ENCODE peak calls at places on chromosomes 6 and 20, in ten cellular contexts. One of them, this sample, is unnamed. For H3K27me3 and H3K36me3, the result is how much of the 10 kb centered on the place peaks cover.

GRCh38 chr6:20232188-20232587 is 19.9 kb upstream of the MBOAT1 start:
- DNase-seq in PC-3: no peak
- DNase-seq in heart left ventricle: no peak
- DNase-seq in uterus: no peak
- DNase-seq in cardiac muscle cell: no peak
- DNase-seq in CD4-positive, CD25-positive, alpha-beta regulatory T cell: no peak
- DNase-seq in left lung: no peak
- DNase-seq in tibial nerve: no peak
- DNase-seq in ovary: no peak
- DNase-seq in fibroblast of lung: no peak
- DNase-seq in this sample: no peak

GRCh38 chr6:40852667-40853383 is 186.2 kb downstream of the UNC5CL start:
- DNase-seq in ovary: no peak
- DNase-seq in fibroblast of lung: no peak
- DNase-seq in heart left ventricle: no peak
- DNase-seq in uterus: no peak
- DNase-seq in left lung: no peak
- DNase-seq in CD4-positive, CD25-positive, alpha-beta regulatory T cell: no peak
- DNase-seq in tibial nerve: no peak
- DNase-seq in cardiac muscle cell: peak
- DNase-seq in PC-3: peak
- DNase-seq in this sample: no peak

GRCh38 chr20:38685853-38686473 is 38.3 kb upstream of the SLC32A1 start:
- DNase-seq in PC-3: peak
- DNase-seq in cardiac muscle cell: peak
- DNase-seq in heart left ventricle: no peak
- DNase-seq in uterus: no peak
- DNase-seq in CD4-positive, CD25-positive, alpha-beta regulatory T cell: peak
- DNase-seq in tibial nerve: no peak
- DNase-seq in fibroblast of lung: peak
- DNase-seq in left lung: peak
- DNase-seq in ovary: peak
- DNase-seq in this sample: no peak

GRCh38 chr6:136751478-136751956 is 40.8 kb downstream of the MAP3K5 start:
- DNase-seq in CD4-positive, CD25-positive, alpha-beta regulatory T cell: peak
- DNase-seq in PC-3: no peak
- DNase-seq in tibial nerve: no peak
- DNase-seq in uterus: no peak
- DNase-seq in fibroblast of lung: peak
- DNase-seq in heart left ventricle: no peak
- DNase-seq in left lung: no peak
- DNase-seq in ovary: no peak
- DNase-seq in cardiac muscle cell: no peak
- DNase-seq in this sample: no peak

GRCh38 chr6:166672146-166672545 is 45.1 kb upstream of the RPS6KA2 start:
- DNase-seq in CD4-positive, CD25-positive, alpha-beta regulatory T cell: no peak
- DNase-seq in uterus: no peak
- DNase-seq in left lung: no peak
- DNase-seq in ovary: no peak
- DNase-seq in tibial nerve: no peak
- DNase-seq in fibroblast of lung: peak
- DNase-seq in cardiac muscle cell: no peak
- DNase-seq in heart left ventricle: no peak
- DNase-seq in PC-3: no peak
- DNase-seq in this sample: no peak

GRCh38 chr20:37522258-37523011 is 1.4 kb downstream of the NNAT start:
- DNase-seq in left lung: peak
- DNase-seq in PC-3: no peak
- DNase-seq in uterus: no peak
- DNase-seq in CD4-positive, CD25-positive, alpha-beta regulatory T cell: no peak
- DNase-seq in cardiac muscle cell: peak
- DNase-seq in ovary: no peak
- DNase-seq in heart left ventricle: no peak
- DNase-seq in fibroblast of lung: peak
- DNase-seq in tibial nerve: no peak
- DNase-seq in this sample: no peak

GRCh38 chr6:24766685-24767462 is 7.9 kb upstream of the GMNN start:
- DNase-seq in uterus: no peak
- DNase-seq in heart left ventricle: no peak
- DNase-seq in PC-3: peak
- DNase-seq in cardiac muscle cell: peak
- DNase-seq in CD4-positive, CD25-positive, alpha-beta regulatory T cell: peak
- DNase-seq in ovary: no peak
- DNase-seq in fibroblast of lung: peak
- DNase-seq in left lung: no peak
- DNase-seq in tibial nerve: no peak
- DNase-seq in this sample: no peak

GRCh38 chr6:136408205-136408604 is 118.6 kb upstream of the BCLAF1 start:
- DNase-seq in ovary: no peak
- DNase-seq in CD4-positive, CD25-positive, alpha-beta regulatory T cell: no peak
- DNase-seq in left lung: no peak
- DNase-seq in heart left ventricle: no peak
- DNase-seq in fibroblast of lung: peak
- DNase-seq in uterus: no peak
- DNase-seq in PC-3: peak
- DNase-seq in cardiac muscle cell: peak
- DNase-seq in tibial nerve: no peak
- DNase-seq in this sample: no peak

GRCh38 chr6:42453649-42454427 is 2.1 kb upstream of the TRERF1 start:
- DNase-seq in uterus: peak
- DNase-seq in left lung: peak
- DNase-seq in CD4-positive, CD25-positive, alpha-beta regulatory T cell: no peak
- DNase-seq in ovary: peak
- DNase-seq in heart left ventricle: peak
- DNase-seq in tibial nerve: no peak
- DNase-seq in cardiac muscle cell: peak
- DNase-seq in PC-3: no peak
- DNase-seq in fibroblast of lung: peak
- DNase-seq in this sample: peak

GRCh38 chr6:147530132-147531060 is 21.9 kb downstream of the SAMD5 start:
- DNase-seq in left lung: no peak
- DNase-seq in heart left ventricle: no peak
- DNase-seq in uterus: no peak
- DNase-seq in cardiac muscle cell: no peak
- DNase-seq in PC-3: peak
- DNase-seq in fibroblast of lung: peak
- DNase-seq in tibial nerve: no peak
- DNase-seq in ovary: no peak
- DNase-seq in CD4-positive, CD25-positive, alpha-beta regulatory T cell: no peak
- DNase-seq in this sample: no peak

GRCh38 chr20:52497731-52498130 is 306.2 kb upstream of the ZFP64 start:
- DNase-seq in tibial nerve: no peak
- DNase-seq in left lung: no peak
- DNase-seq in CD4-positive, CD25-positive, alpha-beta regulatory T cell: no peak
- DNase-seq in heart left ventricle: no peak
- DNase-seq in uterus: no peak
- DNase-seq in cardiac muscle cell: peak
- DNase-seq in PC-3: no peak
- DNase-seq in fibroblast of lung: peak
- DNase-seq in ovary: no peak
- DNase-seq in this sample: no peak

GRCh38 chr6:154951400-154952200 is 43.5 kb upstream of the TIAM2 start:
- DNase-seq in fibroblast of lung: peak
- DNase-seq in PC-3: peak
- DNase-seq in ovary: no peak
- DNase-seq in uterus: no peak
- DNase-seq in heart left ventricle: no peak
- DNase-seq in cardiac muscle cell: no peak
- DNase-seq in tibial nerve: no peak
- DNase-seq in left lung: no peak
- DNase-seq in CD4-positive, CD25-positive, alpha-beta regulatory T cell: no peak
- DNase-seq in this sample: no peak

GRCh38 chr20:63741676-63742380 is 2.3 kb downstream of the SLC2A4RG start:
- DNase-seq in uterus: no peak
- DNase-seq in tibial nerve: no peak
- DNase-seq in fibroblast of lung: no peak
- DNase-seq in left lung: no peak
- DNase-seq in cardiac muscle cell: no peak
- DNase-seq in PC-3: no peak
- DNase-seq in heart left ventricle: peak
- DNase-seq in ovary: peak
- DNase-seq in CD4-positive, CD25-positive, alpha-beta regulatory T cell: no peak
- DNase-seq in this sample: peak

GRCh38 chr6:46269447-46270229 is 98.9 kb upstream of the ENPP5 start:
- DNase-seq in CD4-positive, CD25-positive, alpha-beta regulatory T cell: no peak
- DNase-seq in left lung: no peak
- DNase-seq in cardiac muscle cell: peak
- DNase-seq in ovary: peak
- DNase-seq in fibroblast of lung: no peak
- DNase-seq in heart left ventricle: peak
- DNase-seq in tibial nerve: no peak
- DNase-seq in PC-3: no peak
- DNase-seq in uterus: peak
- DNase-seq in this sample: peak

GRCh38 chr20:52236292-52236691 is 44.7 kb upstream of the ZFP64 start:
- DNase-seq in heart left ventricle: no peak
- DNase-seq in fibroblast of lung: no peak
- DNase-seq in cardiac muscle cell: no peak
- DNase-seq in uterus: no peak
- DNase-seq in PC-3: no peak
- DNase-seq in tibial nerve: no peak
- DNase-seq in left lung: no peak
- DNase-seq in ovary: no peak
- DNase-seq in CD4-positive, CD25-positive, alpha-beta regulatory T cell: no peak
- DNase-seq in this sample: no peak

GRCh38 chr6:160767019-160767646 is 65.1 kb downstream of the PLG start:
- DNase-seq in tibial nerve: peak
- DNase-seq in left lung: peak
- DNase-seq in PC-3: peak
- DNase-seq in fibroblast of lung: peak
- DNase-seq in ovary: peak
- DNase-seq in heart left ventricle: peak
- DNase-seq in uterus: peak
- DNase-seq in cardiac muscle cell: peak
- DNase-seq in CD4-positive, CD25-positive, alpha-beta regulatory T cell: peak
- DNase-seq in this sample: peak

GRCh38 chr6:110355031-110355430 is 3.1 kb downstream of the METTL24 start:
- DNase-seq in cardiac muscle cell: no peak
- DNase-seq in PC-3: no peak
- DNase-seq in CD4-positive, CD25-positive, alpha-beta regulatory T cell: no peak
- DNase-seq in left lung: no peak
- DNase-seq in ovary: no peak
- DNase-seq in tibial nerve: no peak
- DNase-seq in fibroblast of lung: no peak
- DNase-seq in uterus: no peak
- DNase-seq in heart left ventricle: no peak
- DNase-seq in this sample: no peak
- H3K27me3 ChIP-seq in cardiac muscle cell: under half
- H3K27me3 ChIP-seq in PC-3: under half
- H3K27me3 ChIP-seq in CD4-positive, CD25-positive, alpha-beta regulatory T cell: under half
- H3K27me3 ChIP-seq in left lung: under half
- H3K27me3 ChIP-seq in ovary: under half
- H3K27me3 ChIP-seq in tibial nerve: under half
- H3K27me3 ChIP-seq in fibroblast of lung: under half
- H3K27me3 ChIP-seq in uterus: under half
- H3K27me3 ChIP-seq in heart left ventricle: under half
- H3K27me3 ChIP-seq in this sample: under half

GRCh38 chr6:83167726-83168278 is 25.3 kb downstream of the PGM3 start:
- DNase-seq in CD4-positive, CD25-positive, alpha-beta regulatory T cell: no peak
- DNase-seq in fibroblast of lung: no peak
- DNase-seq in tibial nerve: no peak
- DNase-seq in heart left ventricle: no peak
- DNase-seq in left lung: no peak
- DNase-seq in cardiac muscle cell: no peak
- DNase-seq in ovary: no peak
- DNase-seq in PC-3: no peak
- DNase-seq in uterus: no peak
- DNase-seq in this sample: no peak
- H3K36me3 ChIP-seq in CD4-positive, CD25-positive, alpha-beta regulatory T cell: half or more
- H3K36me3 ChIP-seq in fibroblast of lung: under half
- H3K36me3 ChIP-seq in tibial nerve: under half
- H3K36me3 ChIP-seq in heart left ventricle: half or more
- H3K36me3 ChIP-seq in left lung: half or more
- H3K36me3 ChIP-seq in cardiac muscle cell: half or more
- H3K36me3 ChIP-seq in ovary: under half
- H3K36me3 ChIP-seq in PC-3: under half
- H3K36me3 ChIP-seq in uterus: under half
- H3K36me3 ChIP-seq in this sample: under half

DNA sequence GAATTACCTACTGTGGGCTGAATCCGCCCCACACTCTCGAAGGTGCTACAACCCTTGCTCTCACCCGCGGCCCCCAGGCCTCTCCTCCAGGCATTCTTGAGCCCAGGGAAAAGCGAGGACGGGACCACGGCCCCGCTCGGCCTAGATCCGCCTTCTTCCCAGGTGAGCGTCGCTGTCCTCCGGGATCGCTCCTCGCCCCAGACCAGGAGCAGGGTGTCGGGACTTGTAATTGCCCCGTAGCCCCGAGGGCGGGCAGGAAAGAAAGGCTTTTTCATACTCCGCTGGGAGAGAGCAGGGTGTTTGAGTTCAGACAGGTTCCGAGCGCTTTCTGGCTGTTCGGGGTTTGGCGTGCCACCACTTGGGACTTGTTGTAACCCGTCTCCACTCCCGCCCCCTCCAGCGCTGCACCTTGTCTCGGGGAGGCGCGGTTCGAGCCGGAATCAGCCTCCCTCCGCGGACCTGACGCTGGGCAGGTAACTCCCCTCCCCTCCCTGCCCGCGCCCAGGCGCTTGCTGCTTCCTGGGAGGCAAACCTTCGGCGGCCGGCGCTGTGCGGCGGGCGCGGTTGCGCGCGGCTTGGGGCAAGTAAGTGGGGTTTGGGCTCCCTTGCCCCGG is at the start of gene FAM83B:
- DNase-seq in heart left ventricle: peak
- DNase-seq in PC-3: no peak
- DNase-seq in left lung: peak
- DNase-seq in CD4-positive, CD25-positive, alpha-beta regulatory T cell: no peak
- DNase-seq in tibial nerve: no peak
- DNase-seq in ovary: no peak
- DNase-seq in uterus: no peak
- DNase-seq in cardiac muscle cell: peak
- DNase-seq in fibroblast of lung: peak
- DNase-seq in this sample: peak
- H3K4me3 ChIP-seq in heart left ventricle: peak
- H3K4me3 ChIP-seq in PC-3: peak
- H3K4me3 ChIP-seq in left lung: peak
- H3K4me3 ChIP-seq in CD4-positive, CD25-positive, alpha-beta regulatory T cell: no peak
- H3K4me3 ChIP-seq in tibial nerve: peak
- H3K4me3 ChIP-seq in ovary: peak
- H3K4me3 ChIP-seq in uterus: no peak
- H3K4me3 ChIP-seq in cardiac muscle cell: peak
- H3K4me3 ChIP-seq in fibroblast of lung: peak
- H3K4me3 ChIP-seq in this sample: peak

GRCh38 chr20:46289416-46289815 is 18.9 kb downstream of the CDH22 start:
- DNase-seq in PC-3: peak
- DNase-seq in CD4-positive, CD25-positive, alpha-beta regulatory T cell: no peak
- DNase-seq in fibroblast of lung: no peak
- DNase-seq in uterus: no peak
- DNase-seq in tibial nerve: no peak
- DNase-seq in cardiac muscle cell: no peak
- DNase-seq in left lung: no peak
- DNase-seq in ovary: no peak
- DNase-seq in heart left ventricle: no peak
- DNase-seq in this sample: no peak
- H3K27me3 ChIP-seq in PC-3: half or more
- H3K27me3 ChIP-seq in CD4-positive, CD25-positive, alpha-beta regulatory T cell: under half
- H3K27me3 ChIP-seq in fibroblast of lung: under half
- H3K27me3 ChIP-seq in uterus: under half
- H3K27me3 ChIP-seq in tibial nerve: half or more
- H3K27me3 ChIP-seq in cardiac muscle cell: under half
- H3K27me3 ChIP-seq in left lung: half or more
- H3K27me3 ChIP-seq in ovary: under half
- H3K27me3 ChIP-seq in heart left ventricle: half or more
- H3K27me3 ChIP-seq in this sample: under half

GRCh38 chr6:150550244-150550643 is 49.4 kb upstream of the PLEKHG1 start:
- DNase-seq in fibroblast of lung: no peak
- DNase-seq in uterus: no peak
- DNase-seq in left lung: no peak
- DNase-seq in PC-3: no peak
- DNase-seq in heart left ventricle: no peak
- DNase-seq in cardiac muscle cell: no peak
- DNase-seq in ovary: no peak
- DNase-seq in CD4-positive, CD25-positive, alpha-beta regulatory T cell: no peak
- DNase-seq in tibial nerve: no peak
- DNase-seq in this sample: no peak
- H3K36me3 ChIP-seq in fibroblast of lung: under half
- H3K36me3 ChIP-seq in uterus: under half
- H3K36me3 ChIP-seq in left lung: under half
- H3K36me3 ChIP-seq in PC-3: under half
- H3K36me3 ChIP-seq in heart left ventricle: under half
- H3K36me3 ChIP-seq in cardiac muscle cell: under half
- H3K36me3 ChIP-seq in ovary: under half
- H3K36me3 ChIP-seq in CD4-positive, CD25-positive, alpha-beta regulatory T cell: under half
- H3K36me3 ChIP-seq in tibial nerve: under half
- H3K36me3 ChIP-seq in this sample: under half

This sample was measured in aorta.